ENCODE peak calls at places on chromosome 19, in four cellular contexts. O is K562, S is SK-N-SH, X is H1. H is an unnamed sample.
A peak's percentile ranks its signal among the peaks of the same experiment; 100 is the strongest.

GRCh38 chr19:31149306-31149975 is 199.8 kb downstream of the TSHZ3 start:
- DNase-seq in S (no peak), O (no peak), X (no peak), H (no peak)

GRCh38 chr19:16372065-16372915 is 47.7 kb downstream of the KLF2 start:
- DNase-seq in O (no peak), S (no peak), X (no peak), H (no peak)

GRCh38 chr19:23887642-23888041 is 27.0 kb upstream of the ZNF726 start:
- DNase-seq in X (no peak), O (no peak), S (no peak), H (no peak)

GRCh38 chr19:2474232-2475017 is 1.5 kb upstream of the GADD45B start:
- DNase-seq in O (peak; percentile 87), X (no peak), S (peak; percentile 95), H (peak; percentile 92)

GRCh38 chr19:12318782-12319413 is 14.5 kb downstream of the ZNF563 start:
- DNase-seq in S (no peak), O (no peak), X (no peak), H (no peak)

GRCh38 chr19:33385956-33386355 is 12.4 kb downstream of the CEBPG start:
- DNase-seq in O (no peak), X (no peak), S (no peak), H (no peak)

GRCh38 chr19:1904385-1905070 is 671 bp upstream of the ADAT3 start:
- DNase-seq in X (peak; percentile 75), S (no peak), O (no peak), H (peak; percentile 76)

GRCh38 chr19:55172741-55173140 is 6.3 kb upstream of the DNAAF3 start:
- DNase-seq in O (no peak), X (no peak), S (no peak), H (no peak)

GRCh38 chr19:8333771-8334457 is 9.1 kb downstream of the KANK3 start:
- DNase-seq in O (peak; percentile 4), S (peak; percentile 38), X (no peak), H (peak; percentile 57)

GRCh38 chr19:17754634-17755532 is 3.6 kb downstream of the FCHO1 start:
- DNase-seq in S (no peak), X (no peak), O (no peak), H (no peak)

GRCh38 chr19:7618366-7618765 is 11.0 kb downstream of the XAB2 start:
- DNase-seq in X (no peak), O (no peak), S (peak; percentile 91), H (no peak)

GRCh38 chr19:36141039-36141914 is 1.4 kb downstream of the CAPNS1 start:
- DNase-seq in S (peak; percentile 93), X (peak; percentile 90), O (peak; percentile 89), H (peak; percentile 97)

GRCh38 chr19:21590868-21591267 is 85.5 kb downstream of the ZNF429 start:
- DNase-seq in O (no peak), X (no peak), S (no peak), H (no peak)

GRCh38 chr19:49430678-49431329 is 5.6 kb downstream of the GFY start:
- DNase-seq in S (peak; percentile 68), O (peak; percentile 57), X (no peak), H (no peak)

GRCh38 chr19:52142001-52142595 is 2.4 kb upstream of the ZNF616 start:
- DNase-seq in S (no peak), O (no peak), X (no peak), H (no peak)

GRCh38 chr19:3075605-3076431 is 13.5 kb upstream of the TLE5 start:
- DNase-seq in O (peak; percentile 86), S (peak; percentile 89), X (no peak), H (peak; percentile 76)

GRCh38 chr19:33832633-33833032 is 36.0 kb downstream of the KCTD15 start:
- DNase-seq in S (no peak), O (no peak), X (no peak), H (no peak)

GRCh38 chr19:7852851-7853759 is 21.1 kb downstream of the PRR36 start:
- DNase-seq in X (no peak), S (peak; percentile 97), O (peak; percentile 96), H (peak; percentile 96)

GRCh38 chr19:17370026-17370587 is 7.0 kb downstream of the PLVAP start:
- DNase-seq in S (no peak), O (no peak), X (no peak), H (no peak)

GRCh38 chr19:55437410-55437809 is 5.7 kb downstream of the SHISA7 start:
- DNase-seq in X (no peak), O (peak; percentile 86), S (no peak), H (peak; percentile 85)

GRCh38 chr19:46629546-46630025 is 4.7 kb upstream of the PTGIR start:
- DNase-seq in O (no peak), S (peak; percentile 87), X (no peak), H (no peak)

GRCh38 chr19:46633130-46633529 is 2.9 kb downstream of the GNG8 start:
- DNase-seq in S (no peak), X (no peak), O (no peak), H (no peak)

GRCh38 chr19:46630806-46631205 is 5.2 kb downstream of the GNG8 start:
- DNase-seq in S (peak; percentile 77), X (no peak), O (no peak), H (no peak)

GRCh38 chr19:46634045-46634655 is 1.9 kb downstream of the GNG8 start:
- DNase-seq in O (peak; percentile 98), S (peak; percentile 90), X (peak; percentile 87), H (peak; percentile 98)

GRCh38 chr19:46631481-46631880 is 4.5 kb downstream of the GNG8 start:
- DNase-seq in S (no peak), O (no peak), X (no peak), H (no peak)
- TF ChIP-seq TEAD4 in S (no peak), O (no peak), X (no peak), H (no peak)

GRCh38 chr19:29289020-29289419 is 76.1 kb upstream of the UQCRFS1 start:
- DNase-seq in X (no peak), O (no peak), S (no peak), H (no peak)

GRCh38 chr19:29292562-29292961 is 79.6 kb upstream of the UQCRFS1 start:
- DNase-seq in X (no peak), S (no peak), O (no peak), H (no peak)

GRCh38 chr19:29293292-29293691 is 80.3 kb upstream of the UQCRFS1 start:
- DNase-seq in O (no peak), S (no peak), X (no peak), H (no peak)

GRCh38 chr19:29292146-29292545 is 79.2 kb upstream of the UQCRFS1 start:
- DNase-seq in X (no peak), O (no peak), S (no peak), H (no peak)

GRCh38 chr19:29290853-29291252 is 77.9 kb upstream of the UQCRFS1 start:
- DNase-seq in X (no peak), O (no peak), S (no peak), H (peak; percentile 26)
- TF ChIP-seq TEAD4 in X (no peak), O (no peak), S (no peak), H (no peak)

DNA sequence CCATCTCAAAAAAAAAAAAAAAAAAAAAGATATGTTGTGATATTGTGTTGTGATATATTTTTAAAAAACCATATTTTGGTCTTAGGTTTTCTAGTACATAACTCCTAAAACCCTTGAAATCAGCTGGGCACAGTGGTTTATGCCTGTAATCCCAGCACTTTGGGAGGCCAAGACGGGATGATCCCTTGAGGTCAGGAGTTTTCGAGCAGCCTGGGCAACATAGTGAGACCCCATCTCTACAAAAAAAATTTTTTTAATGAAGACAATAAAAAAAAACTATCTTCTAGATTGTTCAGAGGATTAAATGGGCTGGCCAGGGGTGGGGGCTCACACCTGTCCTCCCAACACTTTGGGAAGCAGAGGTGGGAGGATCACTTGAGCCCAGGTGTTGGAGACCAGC is 1.3 kb upstream of the DCAF15 start:
- DNase-seq in S (no peak), X (no peak), O (no peak), H (no peak)
- TF ChIP-seq TEAD4 in S (no peak), X (no peak), O (no peak), H (no peak)

GRCh38 chr19:6556480-6556879 is 25.7 kb downstream of the TNFSF9 start:
- DNase-seq in X (no peak), O (no peak), S (no peak), H (no peak)

GRCh38 chr19:6556043-6556449 is 25.2 kb downstream of the TNFSF9 start:
- DNase-seq in X (no peak), O (no peak), S (no peak), H (no peak)

GRCh38 chr19:6551091-6551490 is 20.3 kb downstream of the TNFSF9 start:
- DNase-seq in O (no peak), S (no peak), X (no peak), H (no peak)

DNA sequence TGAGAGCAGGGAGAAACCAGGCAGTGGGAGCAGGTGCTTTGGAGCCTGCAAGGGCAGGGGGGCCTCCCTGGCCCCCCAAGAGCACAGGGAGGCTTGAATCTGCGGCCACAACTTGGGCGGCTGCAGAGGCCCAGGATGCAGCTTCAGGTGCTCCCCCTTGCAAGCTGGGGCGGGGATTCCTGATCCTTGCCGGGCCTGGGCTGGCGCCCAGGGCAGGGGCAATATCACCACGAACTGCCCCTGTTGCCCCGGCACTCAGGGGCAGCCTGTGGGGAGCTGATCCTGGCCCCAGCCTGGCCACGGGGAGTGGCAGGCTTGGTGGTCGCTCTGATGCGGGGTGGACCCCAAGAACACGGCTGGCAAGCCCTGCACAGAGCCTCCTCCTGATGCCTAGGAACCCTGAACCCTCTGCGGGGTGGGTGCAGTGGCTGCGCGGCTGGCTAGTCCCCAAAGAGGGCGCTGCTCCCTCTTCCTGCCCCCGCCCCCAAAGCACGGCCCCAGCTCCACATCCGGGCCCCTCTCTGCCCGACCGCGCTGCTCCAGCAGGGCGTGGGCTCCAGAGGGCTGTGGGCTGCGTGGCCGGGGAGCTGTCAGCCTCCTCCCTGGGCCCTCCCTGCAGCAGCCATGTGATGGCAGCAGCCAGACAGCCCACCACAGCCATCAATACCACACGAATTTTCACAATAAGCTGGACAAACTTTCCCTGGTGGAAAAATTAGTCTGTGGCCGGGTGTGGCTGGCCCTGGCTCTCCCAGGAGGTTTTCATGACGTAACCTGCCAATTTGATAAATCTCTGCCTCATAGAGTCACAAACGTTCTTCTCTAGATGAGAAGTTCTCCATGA is 21.0 kb downstream of the TNFSF9 start:
- DNase-seq in X (no peak), S (peak; percentile 70), O (peak; percentile 86), H (peak; percentile 82)
- TF ChIP-seq TEAD4 in X (no peak), S (no peak), O (no peak), H (no peak)

DNA sequence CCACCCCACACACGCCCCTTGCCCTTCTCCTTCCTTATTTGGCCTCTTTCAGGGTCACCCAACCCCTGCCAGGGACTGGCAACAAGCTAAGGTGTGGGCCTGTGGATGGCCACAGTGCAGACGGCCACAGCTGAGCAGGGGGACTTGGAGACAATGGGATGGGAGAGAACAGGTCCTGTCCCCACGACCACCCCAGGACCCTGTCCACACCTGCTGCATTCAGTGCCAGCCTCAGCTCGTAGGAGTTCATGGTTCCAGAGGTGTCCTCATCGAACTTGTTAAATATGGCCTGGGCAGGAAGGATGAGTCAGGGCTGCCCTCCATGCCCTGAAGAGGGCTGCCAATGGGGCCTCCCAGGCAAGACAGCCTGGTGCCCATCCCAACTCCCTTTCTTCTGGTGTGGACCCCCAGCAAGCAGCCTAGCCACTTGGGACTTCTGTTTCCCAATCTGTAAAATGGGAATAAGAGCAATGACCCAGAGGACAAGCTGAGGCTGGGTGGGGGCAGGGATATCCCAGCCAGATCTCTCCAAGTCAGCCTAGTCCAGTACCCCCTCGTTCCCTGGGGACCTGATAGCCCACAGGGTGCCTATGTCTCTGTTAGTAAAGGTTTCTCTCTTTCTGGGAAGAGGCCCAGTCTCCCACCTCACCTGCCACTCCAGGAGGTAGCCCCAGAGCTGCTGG is 10.6 kb downstream of the CAPN12 start:
- DNase-seq in O (no peak), S (no peak), X (no peak), H (no peak)
- TF ChIP-seq TEAD4 in O (no peak), S (no peak), X (no peak), H (no peak)

H was measured in WTC11.